ENCODE peak calls at places on chromosomes 5 and 9, in ten cellular contexts. One of them, this sample, is unnamed.

GRCh38 chr9:94281101-94281500 is 22.0 kb downstream of the ZNF169 start:
- DNase-seq in stomach: no peak
- DNase-seq in GM12891: no peak
- DNase-seq in heart left ventricle: no peak
- DNase-seq in body of pancreas: no peak
- DNase-seq in HepG2: no peak
- DNase-seq in A549: no peak
- DNase-seq in spleen: no peak
- DNase-seq in IMR-90: no peak
- DNase-seq in K562: no peak
- DNase-seq in this sample: no peak

GRCh38 chr5:67619235-67619634 is 422.6 kb upstream of the CD180 start:
- DNase-seq in heart left ventricle: no peak
- DNase-seq in body of pancreas: no peak
- DNase-seq in K562: no peak
- DNase-seq in HepG2: no peak
- DNase-seq in IMR-90: no peak
- DNase-seq in GM12891: no peak
- DNase-seq in stomach: no peak
- DNase-seq in spleen: no peak
- DNase-seq in A549: no peak
- DNase-seq in this sample: no peak

GRCh38 chr5:35736280-35736679 is 118.6 kb downstream of the SPEF2 start:
- DNase-seq in spleen: no peak
- DNase-seq in GM12891: no peak
- DNase-seq in K562: no peak
- DNase-seq in A549: no peak
- DNase-seq in HepG2: no peak
- DNase-seq in heart left ventricle: no peak
- DNase-seq in stomach: no peak
- DNase-seq in body of pancreas: no peak
- DNase-seq in IMR-90: peak
- DNase-seq in this sample: no peak

GRCh38 chr9:132268725-132269352 is 85.9 kb downstream of the SETX start:
- DNase-seq in body of pancreas: peak
- DNase-seq in A549: peak
- DNase-seq in GM12891: no peak
- DNase-seq in HepG2: peak
- DNase-seq in K562: peak
- DNase-seq in spleen: peak
- DNase-seq in heart left ventricle: peak
- DNase-seq in stomach: peak
- DNase-seq in IMR-90: peak
- DNase-seq in this sample: peak

GRCh38 chr5:178288373-178289368 is 56.1 kb upstream of the PHYKPL start:
- DNase-seq in K562: no peak
- DNase-seq in IMR-90: no peak
- DNase-seq in heart left ventricle: no peak
- DNase-seq in A549: peak
- DNase-seq in stomach: no peak
- DNase-seq in HepG2: no peak
- DNase-seq in body of pancreas: no peak
- DNase-seq in GM12891: no peak
- DNase-seq in spleen: peak
- DNase-seq in this sample: no peak

GRCh38 chr5:171415115-171415730 is 4.2 kb upstream of the FGF18 start:
- DNase-seq in A549: no peak
- DNase-seq in heart left ventricle: no peak
- DNase-seq in HepG2: no peak
- DNase-seq in IMR-90: peak
- DNase-seq in spleen: no peak
- DNase-seq in GM12891: no peak
- DNase-seq in stomach: no peak
- DNase-seq in body of pancreas: no peak
- DNase-seq in K562: no peak
- DNase-seq in this sample: no peak

GRCh38 chr5:13944564-13945195 is at the start of gene DNAH5:
- DNase-seq in stomach: no peak
- DNase-seq in body of pancreas: no peak
- DNase-seq in A549: no peak
- DNase-seq in HepG2: no peak
- DNase-seq in IMR-90: peak
- DNase-seq in GM12891: no peak
- DNase-seq in K562: no peak
- DNase-seq in heart left ventricle: no peak
- DNase-seq in spleen: no peak
- DNase-seq in this sample: no peak

GRCh38 chr5:116530276-116530675 is 44.3 kb downstream of the SEMA6A start:
- DNase-seq in body of pancreas: no peak
- DNase-seq in K562: no peak
- DNase-seq in heart left ventricle: no peak
- DNase-seq in HepG2: no peak
- DNase-seq in stomach: no peak
- DNase-seq in spleen: no peak
- DNase-seq in IMR-90: no peak
- DNase-seq in GM12891: no peak
- DNase-seq in A549: no peak
- DNase-seq in this sample: no peak

GRCh38 chr5:91166040-91166807 is 216.9 kb downstream of the ARRDC3 start:
- DNase-seq in IMR-90: peak
- DNase-seq in spleen: no peak
- DNase-seq in heart left ventricle: no peak
- DNase-seq in stomach: no peak
- DNase-seq in body of pancreas: no peak
- DNase-seq in GM12891: no peak
- DNase-seq in HepG2: no peak
- DNase-seq in K562: no peak
- DNase-seq in A549: no peak
- DNase-seq in this sample: no peak

GRCh38 chr5:14915291-14915976 is 43.9 kb upstream of the ANKH start:
- DNase-seq in IMR-90: peak
- DNase-seq in GM12891: no peak
- DNase-seq in A549: no peak
- DNase-seq in HepG2: peak
- DNase-seq in K562: no peak
- DNase-seq in spleen: no peak
- DNase-seq in heart left ventricle: no peak
- DNase-seq in body of pancreas: no peak
- DNase-seq in stomach: no peak
- DNase-seq in this sample: peak

GRCh38 chr9:134639994-134640393 is 1.6 kb upstream of the COL5A1 start:
- DNase-seq in spleen: no peak
- DNase-seq in HepG2: no peak
- DNase-seq in GM12891: no peak
- DNase-seq in A549: no peak
- DNase-seq in stomach: no peak
- DNase-seq in IMR-90: no peak
- DNase-seq in heart left ventricle: no peak
- DNase-seq in body of pancreas: no peak
- DNase-seq in K562: no peak
- DNase-seq in this sample: no peak

GRCh38 chr9:134640491-134641172 is 971 bp upstream of the COL5A1 start:
- DNase-seq in GM12891: no peak
- DNase-seq in A549: no peak
- DNase-seq in IMR-90: no peak
- DNase-seq in heart left ventricle: no peak
- DNase-seq in spleen: no peak
- DNase-seq in stomach: no peak
- DNase-seq in body of pancreas: no peak
- DNase-seq in HepG2: no peak
- DNase-seq in K562: no peak
- DNase-seq in this sample: no peak

GRCh38 chr9:134641989-134642384 is 384 bp downstream of the COL5A1 start:
- DNase-seq in heart left ventricle: no peak
- DNase-seq in IMR-90: no peak
- DNase-seq in spleen: no peak
- DNase-seq in HepG2: no peak
- DNase-seq in K562: no peak
- DNase-seq in body of pancreas: no peak
- DNase-seq in GM12891: no peak
- DNase-seq in A549: no peak
- DNase-seq in stomach: no peak
- DNase-seq in this sample: no peak

GRCh38 chr9:134642385-134643181 is 980 bp downstream of the COL5A1 start:
- DNase-seq in GM12891: no peak
- DNase-seq in K562: no peak
- DNase-seq in spleen: no peak
- DNase-seq in body of pancreas: peak
- DNase-seq in A549: peak
- DNase-seq in HepG2: no peak
- DNase-seq in IMR-90: peak
- DNase-seq in stomach: peak
- DNase-seq in heart left ventricle: peak
- DNase-seq in this sample: peak

GRCh38 chr9:134641173-134641985 is at the start of gene COL5A1:
- DNase-seq in A549: peak
- DNase-seq in spleen: peak
- DNase-seq in HepG2: no peak
- DNase-seq in stomach: peak
- DNase-seq in K562: peak
- DNase-seq in IMR-90: peak
- DNase-seq in body of pancreas: peak
- DNase-seq in GM12891: no peak
- DNase-seq in heart left ventricle: peak
- DNase-seq in this sample: peak
- TF ChIP-seq POLR2A in A549: peak
- TF ChIP-seq POLR2A in spleen: no peak
- TF ChIP-seq POLR2A in HepG2: no peak
- TF ChIP-seq POLR2A in stomach: no peak
- TF ChIP-seq POLR2A in K562: no peak
- TF ChIP-seq POLR2A in IMR-90: peak
- TF ChIP-seq POLR2A in body of pancreas: peak
- TF ChIP-seq POLR2A in GM12891: no peak
- TF ChIP-seq POLR2A in heart left ventricle: no peak
- TF ChIP-seq POLR2A in this sample: peak

GRCh38 chr5:150762216-150762615 is 3.4 kb upstream of the DCTN4 start:
- DNase-seq in spleen: no peak
- DNase-seq in body of pancreas: no peak
- DNase-seq in stomach: no peak
- DNase-seq in K562: no peak
- DNase-seq in GM12891: no peak
- DNase-seq in A549: no peak
- DNase-seq in IMR-90: no peak
- DNase-seq in heart left ventricle: no peak
- DNase-seq in HepG2: no peak
- DNase-seq in this sample: no peak

GRCh38 chr5:150765789-150766149 is 7.0 kb upstream of the DCTN4 start:
- DNase-seq in body of pancreas: no peak
- DNase-seq in IMR-90: no peak
- DNase-seq in HepG2: no peak
- DNase-seq in heart left ventricle: no peak
- DNase-seq in spleen: no peak
- DNase-seq in A549: no peak
- DNase-seq in GM12891: no peak
- DNase-seq in K562: no peak
- DNase-seq in stomach: no peak
- DNase-seq in this sample: no peak

GRCh38 chr5:150764530-150764929 is 5.7 kb upstream of the DCTN4 start:
- DNase-seq in HepG2: no peak
- DNase-seq in stomach: no peak
- DNase-seq in A549: no peak
- DNase-seq in IMR-90: no peak
- DNase-seq in body of pancreas: no peak
- DNase-seq in GM12891: no peak
- DNase-seq in heart left ventricle: no peak
- DNase-seq in K562: no peak
- DNase-seq in spleen: no peak
- DNase-seq in this sample: no peak

GRCh38 chr5:150765019-150765788 is 6.4 kb upstream of the DCTN4 start:
- DNase-seq in GM12891: no peak
- DNase-seq in K562: no peak
- DNase-seq in IMR-90: no peak
- DNase-seq in A549: no peak
- DNase-seq in body of pancreas: no peak
- DNase-seq in heart left ventricle: no peak
- DNase-seq in spleen: no peak
- DNase-seq in HepG2: no peak
- DNase-seq in stomach: no peak
- DNase-seq in this sample: no peak

DNA sequence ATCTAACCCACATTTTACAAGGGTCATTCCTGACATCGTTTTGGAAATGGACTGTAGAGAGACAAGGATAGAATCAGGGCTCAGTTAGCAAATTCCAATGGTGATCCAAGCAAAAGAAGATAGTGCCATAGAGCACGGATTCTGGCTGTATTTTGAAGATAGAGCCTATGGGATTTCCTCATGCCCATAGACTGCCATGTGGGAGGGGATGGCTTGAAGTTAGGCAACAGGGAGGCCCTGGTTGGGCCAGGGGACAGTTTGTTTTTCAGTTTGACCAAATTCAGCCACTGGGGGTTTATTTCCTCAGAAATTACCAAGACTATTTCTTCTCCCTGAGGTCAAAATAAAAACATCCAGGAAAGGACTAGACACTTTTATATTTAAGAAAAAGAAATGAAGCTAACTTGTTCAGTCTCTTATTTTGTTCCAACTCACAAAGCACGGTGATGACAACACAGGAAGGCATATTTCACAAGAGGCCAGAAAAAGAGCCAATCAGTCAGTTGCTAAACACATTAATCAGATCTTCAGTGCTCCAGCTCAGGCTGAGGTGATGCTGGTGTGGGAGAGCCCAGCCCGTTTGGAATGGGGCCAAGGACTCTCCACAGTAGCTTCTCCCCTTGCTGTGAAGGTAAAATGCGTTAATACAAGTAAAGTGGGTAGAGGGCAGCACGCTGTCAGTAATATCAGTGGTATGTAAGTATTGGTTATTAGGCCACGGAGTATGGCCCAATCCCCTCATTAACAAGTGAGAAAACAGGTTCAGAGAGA is 4.4 kb upstream of the DCTN4 start:
- DNase-seq in GM12891: no peak
- DNase-seq in A549: peak
- DNase-seq in IMR-90: peak
- DNase-seq in stomach: peak
- DNase-seq in K562: peak
- DNase-seq in heart left ventricle: peak
- DNase-seq in spleen: no peak
- DNase-seq in HepG2: peak
- DNase-seq in body of pancreas: peak
- DNase-seq in this sample: no peak
- TF ChIP-seq POLR2A in GM12891: no peak
- TF ChIP-seq POLR2A in A549: no peak
- TF ChIP-seq POLR2A in IMR-90: no peak
- TF ChIP-seq POLR2A in stomach: no peak
- TF ChIP-seq POLR2A in K562: peak
- TF ChIP-seq POLR2A in heart left ventricle: no peak
- TF ChIP-seq POLR2A in spleen: no peak
- TF ChIP-seq POLR2A in HepG2: no peak
- TF ChIP-seq POLR2A in body of pancreas: no peak
- TF ChIP-seq POLR2A in this sample: no peak

GRCh38 chr9:98168952-98169488 is 23.4 kb downstream of the CORO2A start:
- DNase-seq in IMR-90: peak
- DNase-seq in spleen: peak
- DNase-seq in A549: no peak
- DNase-seq in K562: peak
- DNase-seq in GM12891: peak
- DNase-seq in HepG2: peak
- DNase-seq in body of pancreas: no peak
- DNase-seq in heart left ventricle: peak
- DNase-seq in stomach: peak
- DNase-seq in this sample: peak
- TF ChIP-seq POLR2A in IMR-90: no peak
- TF ChIP-seq POLR2A in spleen: no peak
- TF ChIP-seq POLR2A in A549: no peak
- TF ChIP-seq POLR2A in K562: no peak
- TF ChIP-seq POLR2A in GM12891: peak
- TF ChIP-seq POLR2A in HepG2: no peak
- TF ChIP-seq POLR2A in body of pancreas: no peak
- TF ChIP-seq POLR2A in heart left ventricle: no peak
- TF ChIP-seq POLR2A in stomach: no peak
- TF ChIP-seq POLR2A in this sample: no peak

GRCh38 chr9:77598510-77598909 is 49.6 kb downstream of the GNA14 start:
- DNase-seq in HepG2: no peak
- DNase-seq in A549: no peak
- DNase-seq in GM12891: no peak
- DNase-seq in IMR-90: peak
- DNase-seq in body of pancreas: peak
- DNase-seq in K562: no peak
- DNase-seq in heart left ventricle: peak
- DNase-seq in stomach: no peak
- DNase-seq in spleen: no peak
- DNase-seq in this sample: no peak
- TF ChIP-seq POLR2A in HepG2: no peak
- TF ChIP-seq POLR2A in A549: no peak
- TF ChIP-seq POLR2A in GM12891: no peak
- TF ChIP-seq POLR2A in IMR-90: no peak
- TF ChIP-seq POLR2A in body of pancreas: no peak
- TF ChIP-seq POLR2A in K562: no peak
- TF ChIP-seq POLR2A in heart left ventricle: no peak
- TF ChIP-seq POLR2A in stomach: no peak
- TF ChIP-seq POLR2A in spleen: no peak
- TF ChIP-seq POLR2A in this sample: no peak